ENCODE peak calls at places on chromosomes 11 and 22, in five cellular contexts. B, R, W, A and N are unnamed samples.
A peak's percentile ranks its signal among the peaks of the same experiment; 100 is the strongest.

GRCh38 chr11:71489311-71490043 is 36.5 kb downstream of the NADSYN1 start:
- DNase-seq in B (no peak), R (no peak), W (no peak), A (peak; percentile 22), N (no peak)

GRCh38 chr11:27524155-27524554 is 17.6 kb upstream of the LIN7C start:
- DNase-seq in B (no peak), R (no peak), W (no peak), A (peak; percentile 27), N (no peak)

GRCh38 chr11:128517457-128518230 is 69.7 kb downstream of the ETS1 start:
- DNase-seq in B (no peak), R (no peak), W (no peak), A (no peak), N (no peak)

GRCh38 chr22:18121436-18122253 is 11.0 kb downstream of the TUBA8 start:
- DNase-seq in B (no peak), R (no peak), W (no peak), A (no peak), N (no peak)

GRCh38 chr11:409008-409599 is 5.7 kb downstream of the SIGIRR start:
- DNase-seq in B (no peak), R (no peak), W (no peak), A (no peak), N (no peak)

GRCh38 chr11:122864386-122864785 is 18.2 kb upstream of the JHY start:
- DNase-seq in B (no peak), R (no peak), W (no peak), A (no peak), N (no peak)

GRCh38 chr11:14974723-14975587 is 2.8 kb upstream of the CALCA start:
- DNase-seq in B (no peak), R (peak; percentile 76), W (no peak), A (peak; percentile 56), N (peak; percentile 55)

GRCh38 chr22:36937319-36938027 is 24.0 kb downstream of the CSF2RB start:
- DNase-seq in B (no peak), R (no peak), W (no peak), A (no peak), N (no peak)

GRCh38 chr11:71109186-71109585 is 143.2 kb downstream of the SHANK2 start:
- DNase-seq in B (no peak), R (peak; percentile 47), W (no peak), A (no peak), N (no peak)

GRCh38 chr11:95790933-95791247 is 592 bp downstream of the CEP57 start:
- DNase-seq in B (peak; percentile 75), R (no peak), W (peak; percentile 64), A (peak; percentile 58), N (peak; percentile 85)

GRCh38 chr22:43592470-43592869 is 180.7 kb downstream of the MPPED1 start:
- DNase-seq in B (no peak), R (no peak), W (no peak), A (no peak), N (no peak)

GRCh38 chr22:46104170-46104880 is 46.0 kb upstream of the PPARA start:
- DNase-seq in B (no peak), R (peak; percentile 89), W (no peak), A (no peak), N (no peak)

GRCh38 chr22:46102752-46103151 is 47.6 kb upstream of the PPARA start:
- DNase-seq in B (no peak), R (no peak), W (no peak), A (no peak), N (no peak)

GRCh38 chr22:46103181-46103580 is 47.1 kb upstream of the PPARA start:
- DNase-seq in B (no peak), R (no peak), W (no peak), A (no peak), N (no peak)

GRCh38 chr22:46104881-46105493 is 45.3 kb upstream of the PPARA start:
- DNase-seq in B (no peak), R (no peak), W (no peak), A (no peak), N (no peak)

DNA sequence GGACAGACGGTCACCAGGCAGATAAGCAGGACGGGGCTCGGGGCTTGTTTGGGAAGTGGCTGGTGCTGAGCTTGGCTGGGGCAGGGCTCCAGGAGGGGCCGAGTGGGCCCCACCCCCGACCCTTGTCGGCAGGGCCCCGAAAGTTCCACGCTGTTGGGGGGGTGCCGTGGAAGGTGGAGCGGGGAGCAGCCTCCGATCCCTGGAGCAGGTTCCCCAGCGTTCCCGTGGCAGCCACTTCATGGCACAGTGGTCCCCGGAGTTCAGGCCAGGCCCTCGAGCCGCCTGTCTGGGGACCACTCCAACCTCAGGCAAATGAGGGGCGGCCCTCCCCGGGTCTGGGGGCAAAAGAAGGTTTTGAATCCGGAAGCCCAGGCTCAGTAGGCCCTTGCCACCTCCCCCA is 46.7 kb upstream of the PPARA start:
- DNase-seq in B (no peak), R (no peak), W (no peak), A (no peak), N (no peak)
- H3K36me3 ChIP-seq in B (no peaks in the 10 kb centered on the region), R (peaks cover 76% of the 10 kb centered on the region), W (no peaks in the 10 kb centered on the region), A (peaks cover 76% of the 10 kb centered on the region), N (peaks cover 9% of the 10 kb centered on the region)

GRCh38 chr22:20526628-20527355 is 19.4 kb downstream of the MED15 start:
- DNase-seq in B (no peak), R (no peak), W (no peak), A (peak; percentile 68), N (no peak)
- TF ChIP-seq CTCF in B (no peak), R (no peak), W (no peak), A (no peak), N (no peak)

GRCh38 chr22:42461511-42461910 is 29.3 kb upstream of the NFAM1 start:
- DNase-seq in B (no peak), R (no peak), W (no peak), A (no peak), N (no peak)

GRCh38 chr22:42459273-42460040 is 27.3 kb upstream of the NFAM1 start:
- DNase-seq in B (no peak), R (no peak), W (no peak), A (no peak), N (peak; percentile 51)

DNA sequence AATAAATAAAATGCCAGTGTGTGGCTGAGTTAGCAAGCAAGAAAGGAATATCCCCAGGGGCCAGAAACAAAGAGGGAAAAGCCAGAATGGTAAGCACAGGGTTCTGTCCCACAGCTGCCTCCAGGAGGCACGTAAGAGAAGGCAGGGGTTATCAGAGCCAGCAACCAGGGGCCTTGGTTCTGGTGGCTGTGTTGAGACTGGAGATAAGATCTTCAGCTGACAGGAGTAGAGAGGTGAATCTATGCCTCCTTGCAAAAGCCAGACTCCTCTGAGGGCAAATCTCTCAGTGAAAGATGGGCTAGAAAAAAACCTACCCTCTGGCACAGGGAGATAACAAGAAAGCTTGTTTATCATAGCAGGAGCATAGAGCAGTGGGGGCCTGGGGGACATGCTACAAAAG is 29.8 kb upstream of the NFAM1 start:
- DNase-seq in B (no peak), R (no peak), W (no peak), A (no peak), N (no peak)
- H3K4me3 ChIP-seq in B (no peak overlapping the region), R (no peak overlapping the region), W (no peak overlapping the region), A (no peak overlapping the region), N (no peak overlapping the region)

GRCh38 chr11:34757026-34757451 is 136.1 kb downstream of the EHF start:
- DNase-seq in B (no peak), R (no peak), W (no peak), A (peak; percentile 81), N (peak; percentile 65)
- H3K36me3 ChIP-seq in B (no peaks in the 10 kb centered on the region), R (no peaks in the 10 kb centered on the region), W (no peaks in the 10 kb centered on the region), A (no peaks in the 10 kb centered on the region), N (no peaks in the 10 kb centered on the region)

GRCh38 chr22:50548913-50549790 is 3.5 kb downstream of the KLHDC7B start:
- DNase-seq in B (no peak), R (peak; percentile 84), W (no peak), A (no peak), N (no peak)
- TF ChIP-seq CTCF in B (no peak), R (no peak), W (no peak), A (no peak), N (no peak)